ENCODE peak calls at places on chromosomes 5 and 9, in nine cellular contexts. One of them, this sample, is unnamed.
A peak's percentile ranks its signal among the peaks of the same experiment; 100 is the strongest.

GRCh38 chr9:105269593-105269992 is 25.1 kb downstream of the SLC44A1 start:
- DNase-seq in IMR-90: no peak
- DNase-seq in upper lobe of right lung: no peak
- DNase-seq in dermis microvascular lymphatic vessel endothelial cell: no peak
- DNase-seq in NCI-H1105: no peak
- DNase-seq in COLO829: no peak
- DNase-seq in NCI-H187 treated with DMSO at 0.1 percent for 48 hours: no peak
- DNase-seq in head of caudate nucleus: no peak
- DNase-seq in cardiac fibroblast: no peak
- DNase-seq in this sample: no peak

GRCh38 chr9:89891221-89892052 is 286.6 kb downstream of the GADD45G start:
- DNase-seq in IMR-90: no peak
- DNase-seq in upper lobe of right lung: no peak
- DNase-seq in dermis microvascular lymphatic vessel endothelial cell: no peak
- DNase-seq in NCI-H1105: no peak
- DNase-seq in COLO829: no peak
- DNase-seq in NCI-H187 treated with DMSO at 0.1 percent for 48 hours: no peak
- DNase-seq in head of caudate nucleus: peak; percentile 76
- DNase-seq in cardiac fibroblast: peak; percentile 71
- DNase-seq in this sample: no peak

GRCh38 chr5:168365581-168366081 is 74.2 kb downstream of the WWC1 start:
- DNase-seq in IMR-90: peak; percentile 58
- DNase-seq in upper lobe of right lung: peak; percentile 82
- DNase-seq in dermis microvascular lymphatic vessel endothelial cell: no peak
- DNase-seq in NCI-H1105: no peak
- DNase-seq in COLO829: no peak
- DNase-seq in NCI-H187 treated with DMSO at 0.1 percent for 48 hours: no peak
- DNase-seq in head of caudate nucleus: peak; percentile 50
- DNase-seq in cardiac fibroblast: peak; percentile 71
- DNase-seq in this sample: no peak

GRCh38 chr9:117344892-117345660 is 69.8 kb downstream of the ASTN2 start:
- DNase-seq in IMR-90: no peak
- DNase-seq in upper lobe of right lung: no peak
- DNase-seq in dermis microvascular lymphatic vessel endothelial cell: no peak
- DNase-seq in NCI-H1105: no peak
- DNase-seq in COLO829: no peak
- DNase-seq in NCI-H187 treated with DMSO at 0.1 percent for 48 hours: no peak
- DNase-seq in head of caudate nucleus: no peak
- DNase-seq in cardiac fibroblast: no peak
- DNase-seq in this sample: no peak

GRCh38 chr5:169218862-169219261 is 82.1 kb downstream of the SLIT3 start:
- DNase-seq in IMR-90: no peak
- DNase-seq in upper lobe of right lung: no peak
- DNase-seq in dermis microvascular lymphatic vessel endothelial cell: no peak
- DNase-seq in NCI-H1105: no peak
- DNase-seq in COLO829: no peak
- DNase-seq in NCI-H187 treated with DMSO at 0.1 percent for 48 hours: no peak
- DNase-seq in head of caudate nucleus: no peak
- DNase-seq in cardiac fibroblast: no peak
- DNase-seq in this sample: no peak

GRCh38 chr9:88481933-88482332 is 53.0 kb upstream of the NXNL2 start:
- DNase-seq in IMR-90: no peak
- DNase-seq in upper lobe of right lung: no peak
- DNase-seq in dermis microvascular lymphatic vessel endothelial cell: no peak
- DNase-seq in NCI-H1105: no peak
- DNase-seq in COLO829: no peak
- DNase-seq in NCI-H187 treated with DMSO at 0.1 percent for 48 hours: no peak
- DNase-seq in head of caudate nucleus: peak; percentile 74
- DNase-seq in cardiac fibroblast: no peak
- DNase-seq in this sample: peak; percentile 18

GRCh38 chr9:109317979-109318671 is 2.7 kb downstream of the EPB41L4B start:
- DNase-seq in IMR-90: no peak
- DNase-seq in upper lobe of right lung: no peak
- DNase-seq in dermis microvascular lymphatic vessel endothelial cell: no peak
- DNase-seq in NCI-H1105: no peak
- DNase-seq in COLO829: no peak
- DNase-seq in NCI-H187 treated with DMSO at 0.1 percent for 48 hours: peak; percentile 29
- DNase-seq in head of caudate nucleus: no peak
- DNase-seq in cardiac fibroblast: no peak
- DNase-seq in this sample: no peak

GRCh38 chr5:97102010-97102470 is 40.4 kb downstream of the LIX1 start:
- DNase-seq in IMR-90: no peak
- DNase-seq in upper lobe of right lung: no peak
- DNase-seq in dermis microvascular lymphatic vessel endothelial cell: no peak
- DNase-seq in NCI-H1105: no peak
- DNase-seq in COLO829: no peak
- DNase-seq in NCI-H187 treated with DMSO at 0.1 percent for 48 hours: no peak
- DNase-seq in head of caudate nucleus: no peak
- DNase-seq in cardiac fibroblast: no peak
- DNase-seq in this sample: no peak

GRCh38 chr9:129384887-129385614 is 207.0 kb upstream of the IER5L start:
- DNase-seq in IMR-90: no peak
- DNase-seq in upper lobe of right lung: no peak
- DNase-seq in dermis microvascular lymphatic vessel endothelial cell: no peak
- DNase-seq in NCI-H1105: no peak
- DNase-seq in COLO829: no peak
- DNase-seq in NCI-H187 treated with DMSO at 0.1 percent for 48 hours: no peak
- DNase-seq in head of caudate nucleus: no peak
- DNase-seq in cardiac fibroblast: no peak
- DNase-seq in this sample: no peak

GRCh38 chr5:89260254-89260653 is 377.3 kb upstream of the MEF2C start:
- DNase-seq in IMR-90: peak; percentile 40
- DNase-seq in upper lobe of right lung: no peak
- DNase-seq in dermis microvascular lymphatic vessel endothelial cell: peak; percentile 1
- DNase-seq in NCI-H1105: no peak
- DNase-seq in COLO829: no peak
- DNase-seq in NCI-H187 treated with DMSO at 0.1 percent for 48 hours: no peak
- DNase-seq in head of caudate nucleus: no peak
- DNase-seq in cardiac fibroblast: peak; percentile 17
- DNase-seq in this sample: no peak

GRCh38 chr5:178351221-178351825 is 118.7 kb upstream of the PHYKPL start:
- DNase-seq in IMR-90: no peak
- DNase-seq in upper lobe of right lung: peak; percentile 39
- DNase-seq in dermis microvascular lymphatic vessel endothelial cell: no peak
- DNase-seq in NCI-H1105: no peak
- DNase-seq in COLO829: no peak
- DNase-seq in NCI-H187 treated with DMSO at 0.1 percent for 48 hours: no peak
- DNase-seq in head of caudate nucleus: no peak
- DNase-seq in cardiac fibroblast: no peak
- DNase-seq in this sample: no peak

GRCh38 chr5:29016067-29016466 is 1977.7 kb upstream of the CDH9 start:
- DNase-seq in IMR-90: no peak
- DNase-seq in upper lobe of right lung: no peak
- DNase-seq in dermis microvascular lymphatic vessel endothelial cell: no peak
- DNase-seq in NCI-H1105: no peak
- DNase-seq in COLO829: no peak
- DNase-seq in NCI-H187 treated with DMSO at 0.1 percent for 48 hours: no peak
- DNase-seq in head of caudate nucleus: peak; percentile 38
- DNase-seq in cardiac fibroblast: no peak
- DNase-seq in this sample: no peak

GRCh38 chr5:137146402-137146889 is 352.7 kb downstream of the SPOCK1 start:
- DNase-seq in IMR-90: peak; percentile 96
- DNase-seq in upper lobe of right lung: no peak
- DNase-seq in dermis microvascular lymphatic vessel endothelial cell: peak; percentile 83
- DNase-seq in NCI-H1105: no peak
- DNase-seq in COLO829: peak; percentile 82
- DNase-seq in NCI-H187 treated with DMSO at 0.1 percent for 48 hours: peak; percentile 84
- DNase-seq in head of caudate nucleus: peak; percentile 75
- DNase-seq in cardiac fibroblast: peak; percentile 95
- DNase-seq in this sample: peak; percentile 48

GRCh38 chr5:144467795-144468194 is 297.1 kb downstream of the KCTD16 start:
- DNase-seq in IMR-90: peak; percentile 56
- DNase-seq in upper lobe of right lung: no peak
- DNase-seq in dermis microvascular lymphatic vessel endothelial cell: peak; percentile 30
- DNase-seq in NCI-H1105: peak; percentile 28
- DNase-seq in COLO829: peak; percentile 2
- DNase-seq in NCI-H187 treated with DMSO at 0.1 percent for 48 hours: no peak
- DNase-seq in head of caudate nucleus: no peak
- DNase-seq in cardiac fibroblast: peak; percentile 28
- DNase-seq in this sample: no peak

GRCh38 chr5:135980650-135981049 is 25.9 kb upstream of the LECT2 start:
- DNase-seq in IMR-90: peak; percentile 41
- DNase-seq in upper lobe of right lung: no peak
- DNase-seq in dermis microvascular lymphatic vessel endothelial cell: no peak
- DNase-seq in NCI-H1105: no peak
- DNase-seq in COLO829: no peak
- DNase-seq in NCI-H187 treated with DMSO at 0.1 percent for 48 hours: no peak
- DNase-seq in head of caudate nucleus: no peak
- DNase-seq in cardiac fibroblast: no peak
- DNase-seq in this sample: no peak

GRCh38 chr9:33229359-33230120 is 10.4 kb upstream of the SPINK4 start:
- DNase-seq in IMR-90: no peak
- DNase-seq in upper lobe of right lung: peak; percentile 88
- DNase-seq in dermis microvascular lymphatic vessel endothelial cell: no peak
- DNase-seq in NCI-H1105: peak; percentile 90
- DNase-seq in COLO829: no peak
- DNase-seq in NCI-H187 treated with DMSO at 0.1 percent for 48 hours: no peak
- DNase-seq in head of caudate nucleus: no peak
- DNase-seq in cardiac fibroblast: no peak
- DNase-seq in this sample: no peak

GRCh38 chr9:100933656-100934055 is 94.9 kb upstream of the PLPPR1 start:
- DNase-seq in IMR-90: no peak
- DNase-seq in upper lobe of right lung: no peak
- DNase-seq in dermis microvascular lymphatic vessel endothelial cell: no peak
- DNase-seq in NCI-H1105: no peak
- DNase-seq in COLO829: no peak
- DNase-seq in NCI-H187 treated with DMSO at 0.1 percent for 48 hours: no peak
- DNase-seq in head of caudate nucleus: no peak
- DNase-seq in cardiac fibroblast: no peak
- DNase-seq in this sample: no peak

GRCh38 chr9:127761491-127761904 is 17.0 kb downstream of the SH2D3C start:
- DNase-seq in IMR-90: no peak
- DNase-seq in upper lobe of right lung: no peak
- DNase-seq in dermis microvascular lymphatic vessel endothelial cell: no peak
- DNase-seq in NCI-H1105: no peak
- DNase-seq in COLO829: no peak
- DNase-seq in NCI-H187 treated with DMSO at 0.1 percent for 48 hours: no peak
- DNase-seq in head of caudate nucleus: no peak
- DNase-seq in cardiac fibroblast: no peak
- DNase-seq in this sample: no peak

GRCh38 chr5:111126896-111127295 is 34.7 kb downstream of the WDR36 start:
- DNase-seq in IMR-90: no peak
- DNase-seq in upper lobe of right lung: no peak
- DNase-seq in dermis microvascular lymphatic vessel endothelial cell: no peak
- DNase-seq in NCI-H1105: no peak
- DNase-seq in COLO829: no peak
- DNase-seq in NCI-H187 treated with DMSO at 0.1 percent for 48 hours: no peak
- DNase-seq in head of caudate nucleus: no peak
- DNase-seq in cardiac fibroblast: no peak
- DNase-seq in this sample: no peak

This sample was measured in anterior cingulate cortex.